ENCODE peak calls at places on chromosomes 13 and 19, in four cellular contexts. O is mesendoderm, K is IMR-90, B is H1. G is an unnamed sample.

GRCh38 chr19:10402441-10403038 is 802 bp downstream of the CDC37 start:
- DNase-seq in K (no peak), O (peak), B (no peak), G (no peak)

GRCh38 chr19:47707135-47707925 is 5.9 kb upstream of the EHD2 start:
- DNase-seq in K (peak), B (no peak), O (peak), G (peak)

GRCh38 chr19:2475018-2475701 is 767 bp upstream of the GADD45B start:
- DNase-seq in O (peak), B (no peak), K (peak), G (no peak)

GRCh38 chr13:30698488-30699005 is 36.8 kb upstream of the ALOX5AP start:
- DNase-seq in K (no peak), O (no peak), B (no peak), G (no peak)

GRCh38 chr19:24029941-24030636 is 56.9 kb upstream of the ZNF254 start:
- DNase-seq in O (peak), B (no peak), K (no peak), G (peak)

GRCh38 chr13:49690133-49690989 is 925 bp downstream of the EBPL start:
- DNase-seq in O (peak), K (peak), B (no peak), G (no peak)

GRCh38 chr19:1243768-1244692 is 2.5 kb downstream of the ATP5F1D start:
- DNase-seq in K (peak), O (peak), B (no peak), G (peak)

GRCh38 chr13:48437381-48437780 is 24.5 kb upstream of the LPAR6 start:
- DNase-seq in O (no peak), K (peak), B (no peak), G (no peak)

GRCh38 chr19:28324275-28325060 is 888.5 kb downstream of the UQCRFS1 start:
- DNase-seq in K (no peak), O (peak), B (no peak), G (no peak)

GRCh38 chr19:18995804-18996241 is 37.5 kb downstream of the SUGP2 start:
- DNase-seq in B (peak), O (peak), K (peak), G (peak)

GRCh38 chr13:112776354-112776753 is 86.5 kb downstream of the ATP11A start:
- DNase-seq in B (no peak), O (no peak), K (no peak), G (no peak)

GRCh38 chr19:46487802-46488445 is 7.7 kb downstream of the PNMA8B start:
- DNase-seq in O (peak), K (peak), B (peak), G (peak)

GRCh38 chr13:30743319-30744055 is 8.1 kb downstream of the ALOX5AP start:
- DNase-seq in O (no peak), B (no peak), K (peak), G (no peak)

GRCh38 chr13:88622362-88622973 is 951.3 kb downstream of the SLITRK5 start:
- DNase-seq in O (peak), B (no peak), K (no peak), G (no peak)

GRCh38 chr19:13610042-13610691 is 103.9 kb upstream of the CACNA1A start:
- DNase-seq in O (no peak), B (no peak), K (no peak), G (peak)

GRCh38 chr19:11059511-11060358 is 29.5 kb upstream of the LDLR start:
- DNase-seq in B (no peak), O (no peak), K (no peak), G (no peak)

GRCh38 chr13:38686635-38687245 is at the start of gene FREM2:
- DNase-seq in K (no peak), B (peak), O (peak), G (peak)

GRCh38 chr13:52085416-52085815 is 43.5 kb downstream of the NEK5 start:
- DNase-seq in K (peak), B (no peak), O (no peak), G (no peak)

GRCh38 chr19:16860118-16860517 is 28.7 kb upstream of the F2RL3 start:
- DNase-seq in O (no peak), K (no peak), B (no peak), G (no peak)

GRCh38 chr13:50208826-50209335 is 193.6 kb downstream of the KCNRG start:
- DNase-seq in K (peak), O (peak), B (peak), G (peak)

GRCh38 chr19:49869484-49870308 is 2.3 kb upstream of the PNKP start:
- DNase-seq in K (peak), O (peak), B (peak), G (peak)
- H2BK5ac ChIP-seq in K (peak), O (peak), B (peak), G (no peak)

GRCh38 chr19:15194938-15195337 is 5.9 kb downstream of the NOTCH3 start:
- DNase-seq in B (no peak), O (no peak), K (peak), G (no peak)

GRCh38 chr19:15195987-15196682 is 4.7 kb downstream of the NOTCH3 start:
- DNase-seq in B (no peak), K (no peak), O (peak), G (peak)

GRCh38 chr19:15197275-15198005 is 3.4 kb downstream of the NOTCH3 start:
- DNase-seq in O (no peak), K (peak), B (no peak), G (no peak)

GRCh38 chr19:15196683-15197005 is 4.2 kb downstream of the NOTCH3 start:
- DNase-seq in K (no peak), O (no peak), B (no peak), G (no peak)

GRCh38 chr19:15195381-15195964 is 5.3 kb downstream of the NOTCH3 start:
- DNase-seq in B (no peak), O (peak), K (peak), G (peak)
- H3K56ac ChIP-seq in B (no peak), O (peak), K (no peak), G (no peak)

DNA sequence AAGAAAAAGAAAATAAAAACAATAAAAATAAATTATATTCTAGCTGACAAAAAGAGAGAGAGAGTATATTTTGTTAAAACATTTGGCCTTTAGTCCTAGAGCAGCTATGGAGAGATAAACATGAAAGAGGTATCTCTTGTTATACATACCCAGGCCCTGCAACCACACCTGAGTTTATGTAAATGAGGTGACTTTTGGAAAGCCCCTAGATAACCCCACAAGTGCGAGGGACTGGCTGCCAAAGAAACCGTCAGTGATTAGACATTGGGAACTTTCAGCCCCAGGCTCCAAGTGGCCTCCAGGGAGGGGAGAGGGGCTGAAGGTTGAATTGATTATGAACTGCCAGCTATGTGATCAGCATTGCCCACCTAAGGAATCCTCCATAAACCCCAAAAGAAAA is 2.1 kb upstream of the NLRP7 start:
- DNase-seq in K (no peak), O (no peak), B (no peak), G (no peak)
- H3K9ac ChIP-seq in K (no peak), O (no peak), B (no peak), G (no peak)

DNA sequence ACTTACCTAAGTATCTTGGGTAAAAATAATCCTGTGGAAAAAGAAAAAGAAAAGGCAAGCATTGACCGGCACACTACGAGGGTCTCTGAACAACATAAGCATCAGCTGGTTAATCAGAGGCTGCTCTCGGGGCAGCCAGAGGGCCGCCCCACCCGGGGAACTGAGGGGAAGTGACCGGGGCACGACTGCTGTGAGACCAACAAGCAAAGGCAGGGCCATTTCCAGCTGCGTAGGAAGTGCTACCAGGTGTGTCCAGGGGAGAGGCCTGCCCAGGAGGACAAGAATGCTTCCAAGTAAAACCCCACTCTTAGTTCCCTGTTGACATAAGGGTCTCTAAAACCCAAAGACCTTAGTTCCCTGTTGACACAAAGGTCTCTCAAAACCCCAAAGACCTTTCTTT is 15.9 kb downstream of the GAS6 start:
- DNase-seq in O (no peak), B (no peak), K (no peak), G (peak)
- H2BK5ac ChIP-seq in O (no peak), B (no peak), K (no peak), G (no peak)

DNA sequence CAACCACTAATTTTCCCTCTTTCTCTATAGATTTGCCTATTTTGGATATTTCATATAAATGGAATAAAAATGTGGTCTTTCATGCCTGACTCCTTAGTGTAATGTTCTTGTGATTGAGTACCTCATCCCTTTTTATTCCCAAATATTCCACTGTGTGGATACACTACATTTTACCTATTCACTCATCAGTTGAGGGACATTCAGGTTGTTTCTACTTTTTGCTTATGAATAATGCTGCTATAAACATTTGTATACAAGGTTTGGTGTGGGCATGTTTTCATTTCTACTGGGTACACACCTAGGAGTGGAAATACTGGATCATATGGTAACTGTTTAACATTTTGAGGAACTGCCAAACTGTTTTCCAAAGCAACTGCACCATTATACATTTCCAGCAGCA is 5.1 kb upstream of the WBP4 start:
- DNase-seq in O (no peak), K (no peak), B (no peak), G (no peak)
- H3K56ac ChIP-seq in O (no peak), K (no peak), B (no peak), G (no peak)

DNA sequence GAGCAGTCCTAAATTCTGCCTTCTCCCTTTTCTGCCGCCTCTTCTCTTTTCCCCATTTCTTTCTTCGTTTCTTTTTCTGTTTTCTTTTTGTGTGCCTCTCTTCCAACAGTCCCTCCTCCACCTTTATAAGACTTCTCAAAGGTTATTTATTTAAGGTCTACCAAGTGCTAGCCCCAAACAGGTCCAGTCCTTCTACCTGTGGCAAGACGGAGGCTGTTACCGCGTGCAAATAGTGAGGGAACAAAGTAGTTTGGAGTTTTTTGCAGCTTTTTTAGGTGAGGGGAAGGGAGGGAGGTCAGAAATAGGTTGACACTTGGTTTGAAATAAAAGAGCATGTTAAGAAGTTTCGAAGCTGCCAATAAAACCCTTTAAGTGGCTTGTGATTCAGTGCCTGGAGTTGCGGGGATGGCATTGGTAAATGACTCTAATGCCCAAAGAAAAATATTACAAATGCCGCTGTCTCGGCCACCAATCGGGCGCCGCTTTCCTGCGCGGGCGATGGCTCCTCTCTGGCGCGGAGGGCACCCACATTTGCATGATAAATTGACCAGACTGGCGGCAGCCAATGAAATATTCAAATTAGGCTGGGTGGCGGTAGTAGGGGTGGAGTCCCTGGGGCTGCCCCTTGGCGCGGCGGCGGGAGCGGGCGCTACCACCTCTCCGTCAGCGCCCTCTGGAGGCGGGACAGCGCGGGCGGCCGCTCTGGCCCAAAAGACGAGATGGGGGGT is 7.5 kb upstream of the TSHZ3 start:
- DNase-seq in O (peak), B (no peak), K (no peak), G (peak)
- H3K9ac ChIP-seq in O (peak), B (no peak), K (no peak), G (no peak)

GRCh38 chr13:99062593-99062992 is 84.7 kb upstream of the DOCK9 start:
- DNase-seq in K (peak), B (no peak), O (no peak), G (no peak)
- H2BK5ac ChIP-seq in K (no peak), B (no peak), O (no peak), G (no peak)

DNA sequence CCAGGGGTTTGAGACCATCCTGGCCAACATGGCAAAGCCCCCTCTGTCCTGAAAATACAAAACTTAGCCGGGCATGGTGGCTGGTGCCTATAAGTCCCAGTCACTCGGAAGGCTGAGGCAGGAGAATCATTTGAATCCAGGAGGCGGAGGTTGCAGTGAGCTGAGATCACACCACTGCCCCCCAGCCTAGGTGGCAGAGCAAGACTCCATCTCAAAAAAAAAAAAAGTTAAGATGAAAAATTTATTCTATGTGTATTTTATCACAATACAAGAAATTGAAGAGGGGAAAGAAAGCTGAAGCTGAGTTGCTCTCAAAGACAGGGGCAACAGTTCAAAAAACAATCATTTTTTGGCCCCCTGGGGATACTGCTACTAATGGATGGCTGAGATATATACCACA is 31.1 kb downstream of the INSR start:
- DNase-seq in K (no peak), O (no peak), B (no peak), G (no peak)
- H3K56ac ChIP-seq in K (no peak), O (no peak), B (no peak), G (no peak)

G was measured in H9.